ENCODE peak calls at places on chromosome 6, in four cellular contexts. Q is bronchial epithelial cell, O is SK-N-DZ, V is NCI-H1092 treated with DMSO at 0.1 percent for 48 hours. H is an unnamed sample.

GRCh38 chr6:109055771-109056235 is 38.8 kb downstream of the SESN1 start:
- DNase-seq in Q (peak; percentile 33), O (no peak), V (no peak), H (no peak)

GRCh38 chr6:111810321-111811235 is 62.7 kb downstream of the FYN start:
- DNase-seq in Q (no peak), O (peak; percentile 42), V (no peak), H (no peak)

GRCh38 chr6:70210462-70210861 is 92.4 kb downstream of the COL9A1 start:
- DNase-seq in Q (peak; percentile 24), O (peak; percentile 23), V (no peak), H (no peak)

GRCh38 chr6:10658910-10659696 is 35.3 kb downstream of the C6orf52 start:
- DNase-seq in Q (no peak), O (no peak), V (no peak), H (no peak)

GRCh38 chr6:53986165-53986720 is 125.0 kb upstream of the MLIP start:
- DNase-seq in Q (peak; percentile 56), O (peak; percentile 44), V (no peak), H (peak; percentile 50)

GRCh38 chr6:119713903-119714302 is 364.3 kb upstream of the MAN1A1 start:
- DNase-seq in Q (peak; percentile 2), O (no peak), V (no peak), H (no peak)

GRCh38 chr6:97497713-97498331 is 214.8 kb upstream of the MMS22L start:
- DNase-seq in Q (peak; percentile 61), O (peak; percentile 75), V (peak; percentile 59), H (peak; percentile 72)

GRCh38 chr6:18395851-18396187 is 8.7 kb downstream of the RNF144B start:
- DNase-seq in Q (no peak), O (no peak), V (no peak), H (no peak)

GRCh38 chr6:154510144-154510905 is at the start of gene CNKSR3:
- DNase-seq in Q (peak; percentile 29), O (peak; percentile 65), V (peak; percentile 96), H (peak; percentile 96)

GRCh38 chr6:63476302-63476701 is 96.0 kb upstream of the LOC128125822 start:
- DNase-seq in Q (no peak), O (no peak), V (no peak), H (no peak)

GRCh38 chr6:88376197-88376596 is 210.1 kb upstream of the CNR1 start:
- DNase-seq in Q (no peak), O (no peak), V (no peak), H (no peak)

GRCh38 chr6:69881322-69882151 is 15.2 kb downstream of the COL19A1 start:
- DNase-seq in Q (no peak), O (peak; percentile 41), V (no peak), H (no peak)

GRCh38 chr6:85544776-85545175 is 48.9 kb downstream of the SNX14 start:
- DNase-seq in Q (no peak), O (no peak), V (no peak), H (no peak)

GRCh38 chr6:126258150-126258549 is 81.8 kb upstream of the CENPW start:
- DNase-seq in Q (no peak), O (no peak), V (no peak), H (no peak)

GRCh38 chr6:27154696-27155095 is 92.8 kb upstream of the PRSS16 start:
- DNase-seq in Q (no peak), O (no peak), V (no peak), H (no peak)

GRCh38 chr6:42779521-42779920 is 2.3 kb upstream of the BICRAL start:
- DNase-seq in Q (no peak), O (no peak), V (no peak), H (no peak)

GRCh38 chr6:44229376-44230033 is 6.1 kb downstream of the SLC29A1 start:
- DNase-seq in Q (no peak), O (no peak), V (no peak), H (no peak)

GRCh38 chr6:43973351-43973750 is 153.9 kb downstream of the MRPL14 start:
- DNase-seq in Q (peak; percentile 48), O (no peak), V (no peak), H (no peak)

GRCh38 chr6:11938285-11938890 is 73.7 kb upstream of the HIVEP1 start:
- DNase-seq in Q (no peak), O (no peak), V (no peak), H (no peak)

GRCh38 chr6:161630674-161631073 is 356.8 kb upstream of the AGPAT4 start:
- DNase-seq in Q (no peak), O (no peak), V (no peak), H (no peak)

GRCh38 chr6:108650781-108651180 is 90.1 kb downstream of the FOXO3 start:
- DNase-seq in Q (peak; percentile 90), O (no peak), V (no peak), H (no peak)

GRCh38 chr6:136549359-136550044 is 720 bp downstream of the MAP7 start:
- DNase-seq in Q (peak; percentile 44), O (no peak), V (no peak), H (peak; percentile 18)

GRCh38 chr6:109478848-109479624 is 4.0 kb downstream of the ZBTB24 start:
- DNase-seq in Q (no peak), O (no peak), V (no peak), H (no peak)

GRCh38 chr6:110448846-110449544 is 27.4 kb downstream of the SLC22A16 start:
- DNase-seq in Q (no peak), O (no peak), V (no peak), H (no peak)

GRCh38 chr6:130513770-130514169 is 148.0 kb downstream of the TMEM200A start:
- DNase-seq in Q (peak; percentile 25), O (no peak), V (no peak), H (peak; percentile 36)

GRCh38 chr6:28489366-28490190 is 26.0 kb downstream of the GPX6 start:
- DNase-seq in Q (peak; percentile 68), O (no peak), V (no peak), H (peak; percentile 9)

GRCh38 chr6:15062311-15063252 is 183.3 kb upstream of the JARID2 start:
- DNase-seq in Q (peak; percentile 100), O (no peak), V (no peak), H (no peak)

GRCh38 chr6:134307870-134308269 is 10.0 kb downstream of the SGK1 start:
- DNase-seq in Q (no peak), O (no peak), V (no peak), H (no peak)

GRCh38 chr6:20919677-20920385 is 385.6 kb downstream of the CDKAL1 start:
- DNase-seq in Q (peak; percentile 30), O (no peak), V (no peak), H (no peak)

GRCh38 chr6:72616406-72617015 is 5.4 kb upstream of the KCNQ5 start:
- DNase-seq in Q (peak; percentile 52), O (peak; percentile 29), V (peak; percentile 4), H (no peak)

GRCh38 chr6:121435444-121436069 is at the start of gene GJA1:
- DNase-seq in Q (peak; percentile 87), O (no peak), V (no peak), H (no peak)

GRCh38 chr6:166906376-166907044 is 49.8 kb downstream of the RNASET2 start:
- DNase-seq in Q (no peak), O (no peak), V (no peak), H (no peak)

GRCh38 chr6:129709451-129709908 is 497 bp downstream of the ARHGAP18 start:
- DNase-seq in Q (no peak), O (no peak), V (no peak), H (no peak)

GRCh38 chr6:11042750-11043551 is 1.2 kb downstream of the ELOVL2 start:
- DNase-seq in Q (no peak), O (no peak), V (no peak), H (no peak)

H was measured in NCI-H774.